ENCODE peak calls at places on chromosomes 3 and 15, in ten cellular contexts. I is IMR-90, V is PC-3, F is cardiac fibroblast, M is tibial artery, B is AG09309, L is prostate gland, Q is OCI-LY7, X is ascending aorta, S is transverse colon. A is an unnamed sample.

GRCh38 chr3:160381470-160381869 is 17.6 kb downstream of the IFT80 start:
- DNase-seq in I (peak; percentile 66), V (peak; percentile 44), F (peak; percentile 43), M (no peak), B (no peak), L (no peak), Q (no peak), X (no peak), S (no peak), A (no peak)

GRCh38 chr3:31947671-31948091 is 33.4 kb downstream of the OSBPL10 start:
- DNase-seq in I (no peak), V (no peak), F (no peak), M (no peak), B (no peak), L (no peak), Q (peak; percentile 61), X (no peak), S (no peak), A (no peak)

GRCh38 chr15:69017978-69018377 is 3.5 kb downstream of the NOX5 start:
- DNase-seq in I (no peak), V (no peak), F (no peak), M (no peak), B (no peak), L (no peak), Q (no peak), X (no peak), S (no peak), A (no peak)

GRCh38 chr3:148648685-148649352 is 48.9 kb upstream of the AGTR1 start:
- DNase-seq in I (peak; percentile 74), V (no peak), F (peak; percentile 64), M (no peak), B (peak; percentile 31), L (no peak), Q (no peak), X (no peak), S (no peak), A (peak; percentile 10)

GRCh38 chr3:51384145-51384729 is 854 bp upstream of the MANF start:
- DNase-seq in I (no peak), V (peak; percentile 22), F (peak; percentile 23), M (peak; percentile 37), B (no peak), L (no peak), Q (peak; percentile 53), X (peak; percentile 75), S (no peak), A (no peak)

GRCh38 chr15:70212288-70212962 is 114.7 kb upstream of the TLE3 start:
- DNase-seq in I (no peak), V (no peak), F (no peak), M (no peak), B (no peak), L (no peak), Q (no peak), X (no peak), S (no peak), A (no peak)

GRCh38 chr3:103794656-103795055 is 1359.8 kb downstream of the ZPLD1 start:
- DNase-seq in I (no peak), V (peak; percentile 25), F (no peak), M (no peak), B (no peak), L (no peak), Q (peak; percentile 0), X (no peak), S (no peak), A (no peak)

GRCh38 chr3:135926664-135927063 is 38.9 kb upstream of the PPP2R3A start:
- DNase-seq in I (no peak), V (no peak), F (no peak), M (no peak), B (no peak), L (no peak), Q (no peak), X (no peak), S (no peak), A (no peak)

DNA sequence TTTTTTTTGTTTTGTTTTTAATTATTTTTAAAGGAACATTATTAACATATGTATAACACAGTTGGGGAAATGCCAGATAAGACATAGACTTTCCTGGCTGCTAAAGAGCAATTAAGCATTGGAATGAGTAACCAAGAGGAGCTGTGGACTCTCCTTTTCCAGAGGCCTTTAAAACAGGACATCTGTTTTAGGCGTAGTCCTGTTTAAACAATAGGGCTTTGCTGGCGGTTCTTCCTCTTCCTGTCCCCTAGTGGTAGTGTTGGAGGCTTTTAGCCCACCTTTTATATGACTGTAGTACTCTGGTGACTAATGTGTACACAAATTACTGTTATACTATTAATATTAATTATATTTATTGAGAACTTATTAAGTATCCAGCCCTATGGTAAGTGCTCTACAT is 81.9 kb downstream of the PPARG start:
- DNase-seq in I (peak; percentile 36), V (peak; percentile 88), F (peak; percentile 44), M (no peak), B (no peak), L (no peak), Q (no peak), X (no peak), S (peak; percentile 33), A (no peak)
- TF ChIP-seq CTCF in I (peak; percentile 17), V (peak; percentile 42), F (peak; percentile 33), M (no peak), B (no peak), L (no peak), Q (no peak), X (no peak), S (peak; percentile 48), A (peak; percentile 12)

GRCh38 chr3:12759097-12759679 is at the start of gene TMEM40:
- DNase-seq in I (no peak), V (peak; percentile 85), F (no peak), M (no peak), B (no peak), L (peak; percentile 76), Q (no peak), X (no peak), S (no peak), A (no peak)

GRCh38 chr3:12756635-12757034 is 2.4 kb downstream of the TMEM40 start:
- DNase-seq in I (no peak), V (no peak), F (no peak), M (no peak), B (no peak), L (no peak), Q (no peak), X (no peak), S (no peak), A (no peak)

GRCh38 chr3:12759693-12760565 is 870 bp upstream of the TMEM40 start:
- DNase-seq in I (no peak), V (peak; percentile 31), F (no peak), M (no peak), B (no peak), L (no peak), Q (no peak), X (no peak), S (no peak), A (no peak)

GRCh38 chr3:12756185-12756584 is 2.9 kb downstream of the TMEM40 start:
- DNase-seq in I (no peak), V (no peak), F (no peak), M (no peak), B (no peak), L (no peak), Q (no peak), X (no peak), S (no peak), A (no peak)

DNA sequence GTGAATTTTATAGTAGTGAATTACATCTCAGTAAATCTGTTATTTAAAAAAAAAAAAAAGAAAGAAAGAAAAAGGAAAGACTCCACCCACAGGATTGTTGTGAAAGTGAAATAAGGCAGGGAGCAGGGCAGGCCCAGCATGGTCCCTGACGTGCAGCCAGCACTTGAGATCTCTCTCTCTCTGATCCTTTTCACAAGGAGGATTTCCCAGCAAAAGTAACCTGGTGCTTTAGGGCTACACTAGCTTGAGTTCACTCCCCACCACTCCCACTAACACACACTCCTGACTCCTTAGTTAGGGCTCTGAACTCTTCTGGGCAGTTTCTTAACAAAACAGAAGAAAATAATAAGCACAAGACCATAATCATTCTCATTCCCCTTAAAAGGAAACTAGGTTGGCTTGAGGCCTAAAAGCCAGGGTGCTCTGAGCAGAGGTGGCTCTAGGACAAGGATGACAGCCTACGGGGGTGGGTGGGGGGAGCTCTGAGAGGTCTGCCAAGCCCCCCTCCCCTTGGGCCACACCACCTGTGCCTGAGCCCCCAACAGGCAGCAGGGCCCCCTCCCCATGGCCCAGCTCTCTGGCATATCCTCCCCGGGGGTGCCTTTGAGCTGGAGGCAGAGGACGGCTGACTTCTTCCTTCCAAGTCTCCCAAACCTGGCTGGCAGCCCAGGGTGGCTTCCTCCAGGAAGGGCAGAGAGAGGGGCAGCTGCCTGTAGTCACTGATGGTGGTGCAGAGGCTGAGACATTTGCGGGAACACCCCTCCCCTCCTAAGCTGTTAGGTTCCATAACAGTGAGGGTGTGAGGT is 831 bp downstream of the TMEM40 start:
- DNase-seq in I (peak; percentile 67), V (peak; percentile 48), F (peak; percentile 81), M (peak; percentile 39), B (peak; percentile 27), L (peak; percentile 34), Q (no peak), X (no peak), S (no peak), A (no peak)
- TF ChIP-seq CTCF in I (no peak), V (no peak), F (no peak), M (no peak), B (no peak), L (no peak), Q (no peak), X (no peak), S (no peak), A (no peak)

GRCh38 chr15:47708116-47708515 is 9.2 kb upstream of the SEMA6D start:
- DNase-seq in I (no peak), V (no peak), F (no peak), M (no peak), B (no peak), L (no peak), Q (no peak), X (no peak), S (peak; percentile 65), A (no peak)

GRCh38 chr15:47715856-47716445 is 1.4 kb upstream of the SEMA6D start:
- DNase-seq in I (peak; percentile 47), V (no peak), F (peak; percentile 70), M (peak; percentile 46), B (no peak), L (no peak), Q (no peak), X (peak; percentile 71), S (no peak), A (no peak)

GRCh38 chr15:47708595-47708994 is 8.7 kb upstream of the SEMA6D start:
- DNase-seq in I (no peak), V (no peak), F (no peak), M (no peak), B (no peak), L (no peak), Q (no peak), X (no peak), S (peak; percentile 14), A (no peak)

GRCh38 chr15:47715402-47715801 is 1.9 kb upstream of the SEMA6D start:
- DNase-seq in I (no peak), V (no peak), F (no peak), M (no peak), B (no peak), L (no peak), Q (no peak), X (no peak), S (no peak), A (no peak)

GRCh38 chr15:47711654-47712053 is 5.7 kb upstream of the SEMA6D start:
- DNase-seq in I (no peak), V (peak; percentile 45), F (peak; percentile 16), M (no peak), B (no peak), L (no peak), Q (peak; percentile 23), X (no peak), S (no peak), A (no peak)
- TF ChIP-seq CTCF in I (peak; percentile 54), V (peak; percentile 81), F (peak; percentile 63), M (peak; percentile 37), B (peak; percentile 67), L (peak; percentile 47), Q (peak; percentile 81), X (peak; percentile 45), S (peak; percentile 52), A (peak; percentile 45)

DNA sequence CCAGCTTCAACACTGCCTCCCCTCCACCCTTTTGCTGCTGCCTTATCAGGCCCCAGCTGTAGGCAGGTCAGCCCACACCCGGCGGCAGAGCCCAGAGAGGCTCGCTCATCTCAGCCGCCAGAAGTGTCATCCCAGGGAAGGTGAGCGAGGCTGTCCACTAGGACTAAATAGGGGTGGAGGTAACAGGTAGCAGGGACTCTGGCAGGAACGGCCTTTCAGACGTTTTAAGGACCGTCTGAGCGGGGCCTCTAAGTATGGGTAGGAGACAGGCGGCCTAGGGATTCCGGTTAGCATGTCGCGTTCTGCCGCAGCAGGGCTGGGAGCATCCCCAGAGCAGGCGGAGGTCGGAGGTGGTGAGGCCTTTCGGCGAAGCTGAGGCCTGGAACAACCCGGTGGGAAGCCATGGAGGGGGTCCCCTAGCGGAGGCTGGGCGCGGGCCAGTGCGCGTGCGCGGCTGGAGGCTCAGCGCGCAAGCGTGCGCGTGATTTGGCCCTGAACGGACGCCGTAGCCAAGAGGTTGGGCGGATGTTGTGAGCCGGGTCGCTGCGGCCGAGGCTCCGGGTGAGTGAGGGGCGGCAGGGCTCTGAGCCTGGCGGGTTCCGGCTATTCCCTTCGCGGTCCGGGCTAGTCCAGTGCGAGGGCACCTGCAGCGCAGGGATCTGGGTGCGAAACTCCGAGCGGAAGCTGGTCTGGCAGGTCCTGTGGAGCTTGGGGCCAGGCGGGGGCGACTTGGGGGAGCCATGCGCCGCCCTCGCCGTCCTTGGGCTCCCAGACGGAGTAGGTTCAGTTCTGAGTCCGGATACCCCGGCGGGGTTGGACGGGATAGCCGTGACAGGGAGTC is at the start of the genes MST1 and RNF123:
- DNase-seq in I (peak; percentile 89), V (peak; percentile 90), F (peak; percentile 93), M (peak; percentile 79), B (peak; percentile 43), L (peak; percentile 78), Q (peak; percentile 95), X (peak; percentile 94), S (peak; percentile 90), A (peak; percentile 73)
- TF ChIP-seq CTCF in I (peak; percentile 43), V (peak; percentile 41), F (peak; percentile 34), M (peak; percentile 30), B (peak; percentile 45), L (peak; percentile 49), Q (peak; percentile 60), X (peak; percentile 45), S (peak; percentile 4), A (peak; percentile 46)